ENCODE peak calls at places on chromosomes 4 and X, in six cellular contexts. C is A549, X is HepG2, N is endothelial cell of umbilical vein, S is K562, T is H1. D is an unnamed sample.

GRCh38 chr4:27624749-27625148 is 764.1 kb downstream of the STIM2 start:
- DNase-seq in T (no peak), C (no peak), S (no peak), N (no peak), X (no peak), D (no peak)

GRCh38 chr4:7842384-7843279 is 97.0 kb downstream of the AFAP1 start:
- DNase-seq in N (peak; percentile 95), S (no peak), C (peak; percentile 63), X (no peak), T (no peak), D (no peak)

GRCh38 chr4:42151568-42152506 is 618 bp downstream of the BEND4 start:
- DNase-seq in T (peak; percentile 89), N (peak; percentile 6), S (no peak), C (no peak), X (no peak), D (peak; percentile 87)

GRCh38 chrX:54043696-54044125 is 562 bp downstream of the PHF8 start:
- DNase-seq in N (no peak), S (peak; percentile 47), X (no peak), T (peak; percentile 64), C (no peak), D (peak; percentile 54)

GRCh38 chr4:53633608-53634007 is 42.3 kb upstream of the LNX1 start:
- DNase-seq in X (no peak), T (no peak), N (no peak), S (no peak), C (no peak), D (no peak)

GRCh38 chr4:143247866-143248265 is 63.1 kb downstream of the USP38 start:
- DNase-seq in S (no peak), N (no peak), C (no peak), T (no peak), X (no peak), D (no peak)

GRCh38 chr4:155999743-156000142 is 46.1 kb upstream of the CTSO start:
- DNase-seq in N (no peak), X (no peak), T (peak; percentile 80), S (no peak), C (no peak), D (peak; percentile 88)

GRCh38 chr4:78634011-78634664 is 82.6 kb downstream of the ANXA3 start:
- DNase-seq in C (no peak), X (no peak), N (no peak), S (no peak), T (no peak), D (no peak)

GRCh38 chrX:129472116-129472515 is 51.2 kb downstream of the SMARCA1 start:
- DNase-seq in X (no peak), S (no peak), T (no peak), N (no peak), C (no peak), D (no peak)

GRCh38 chr4:20623936-20624335 is 76.3 kb upstream of the PACRGL start:
- DNase-seq in C (no peak), S (no peak), N (no peak), T (no peak), X (no peak), D (no peak)

GRCh38 chrX:102712216-102712966 is at the start of gene GPRASP2:
- DNase-seq in X (no peak), T (peak; percentile 62), N (peak; percentile 19), C (no peak), S (peak; percentile 20), D (peak; percentile 53)

GRCh38 chrX:102714994-102715393 is 2.7 kb downstream of the GPRASP2 start:
- DNase-seq in X (no peak), C (no peak), T (peak; percentile 54), S (no peak), N (no peak), D (peak; percentile 55)

GRCh38 chrX:102711872-102712215 is 404 bp upstream of the GPRASP2 start:
- DNase-seq in S (no peak), T (no peak), N (no peak), C (no peak), X (no peak), D (no peak)

GRCh38 chrX:102715967-102716366 is 3.7 kb downstream of the GPRASP2 start:
- DNase-seq in N (no peak), X (no peak), C (no peak), S (no peak), T (no peak), D (no peak)

DNA sequence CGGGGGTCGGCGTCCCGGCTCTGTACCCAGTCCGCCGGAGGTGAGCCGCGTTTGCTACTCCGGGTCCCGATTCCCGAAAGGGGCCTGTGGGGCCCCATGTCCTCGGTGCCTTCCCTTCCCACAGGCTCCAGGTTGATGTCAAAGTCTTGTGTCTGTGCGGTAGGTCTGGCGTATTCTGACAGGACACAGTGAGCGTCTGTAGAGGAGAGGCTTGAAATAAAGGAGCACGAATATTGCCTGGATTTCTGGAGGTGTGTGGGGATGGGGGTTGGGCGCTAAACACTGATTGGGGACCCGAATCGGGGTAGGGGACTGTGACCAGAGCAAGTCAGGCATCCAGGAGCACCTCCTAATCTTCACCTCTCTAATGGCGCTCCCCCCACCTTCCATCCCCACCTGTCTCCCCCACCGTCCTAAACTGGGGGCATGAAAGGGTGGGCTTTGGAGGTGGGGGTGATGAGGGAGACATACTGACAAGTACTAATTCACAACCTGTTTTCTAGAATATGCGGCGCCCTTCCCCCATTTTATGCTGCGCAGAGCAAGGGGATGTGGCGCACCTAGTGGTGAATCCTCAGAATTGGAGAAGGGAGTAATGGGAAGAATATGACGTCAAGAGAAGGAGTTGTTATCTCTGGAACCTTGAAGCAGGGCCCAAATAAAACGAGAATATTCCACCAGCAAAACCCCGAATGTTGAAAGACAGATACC is 874 bp downstream of the GPRASP2 start:
- DNase-seq in T (peak; percentile 54), S (peak; percentile 26), X (no peak), N (peak; percentile 58), C (peak; percentile 55), D (peak; percentile 35)
- TF ChIP-seq JUN in T (no peak), S (no peak), X (no peak), N (no peak), C (no peak), D (no peak)

GRCh38 chr4:189198624-189199023 is 742.0 kb upstream of the FRG1 start:
- DNase-seq in N (no peak), X (no peak), S (no peak), T (no peak), C (no peak), D (no peak)

GRCh38 chr4:189200346-189200745 is 740.3 kb upstream of the FRG1 start:
- DNase-seq in T (no peak), S (no peak), N (no peak), X (no peak), C (no peak), D (no peak)

GRCh38 chr4:189202869-189203271 is 737.8 kb upstream of the FRG1 start:
- DNase-seq in T (no peak), S (no peak), N (no peak), X (no peak), C (no peak), D (no peak)

GRCh38 chr4:189204616-189205015 is 736.1 kb upstream of the FRG1 start:
- DNase-seq in N (no peak), T (no peak), S (no peak), X (no peak), C (no peak), D (no peak)

GRCh38 chr4:189202182-189202868 is 738.3 kb upstream of the FRG1 start:
- DNase-seq in N (no peak), S (peak; percentile 38), T (peak; percentile 72), C (peak; percentile 36), X (peak; percentile 9), D (peak; percentile 52)
- TF ChIP-seq JUN in N (no peak), S (no peak), T (no peak), C (no peak), X (no peak), D (no peak)

DNA sequence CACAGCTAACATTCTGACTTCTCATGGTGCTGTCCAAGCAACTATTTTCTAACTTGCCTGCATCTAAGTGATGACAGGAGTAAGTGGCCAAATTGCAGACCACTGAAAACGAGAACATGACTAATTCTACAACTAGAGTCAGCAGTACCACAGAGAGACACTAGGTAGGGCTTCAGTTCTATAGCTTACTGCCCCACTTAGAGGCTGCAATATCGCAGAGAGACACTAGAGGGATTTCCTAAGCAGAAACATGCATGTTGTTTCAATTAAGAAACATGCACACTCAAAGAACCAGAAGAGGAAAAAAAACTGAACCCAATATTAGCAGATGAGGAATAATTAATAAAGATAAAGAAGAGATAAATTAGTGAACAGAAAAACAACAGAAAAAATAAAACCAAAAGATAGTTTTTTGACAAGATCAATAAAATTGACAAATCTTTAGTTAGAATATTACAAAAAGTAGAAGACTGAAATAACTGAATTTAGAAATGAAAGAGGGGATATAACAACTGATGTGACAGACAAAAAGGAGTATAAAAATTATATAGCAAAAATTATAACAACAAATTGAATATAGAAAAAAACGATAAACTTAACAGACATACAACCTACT is 100.8 kb downstream of the SPIN4 start:
- DNase-seq in N (peak; percentile 72), S (peak; percentile 19), C (peak; percentile 4), X (peak; percentile 61), T (no peak), D (peak; percentile 25)
- TF ChIP-seq JUN in N (no peak), S (no peak), C (no peak), X (no peak), T (no peak), D (no peak)

GRCh38 chr4:10733486-10733885 is 48.9 kb upstream of the CLNK start:
- DNase-seq in N (no peak), C (no peak), S (no peak), T (no peak), X (no peak), D (no peak)
- TF ChIP-seq JUN in N (no peak), C (no peak), S (no peak), T (no peak), X (no peak), D (no peak)

GRCh38 chrX:9676311-9676710 is 89.3 kb downstream of the GPR143 start:
- DNase-seq in T (no peak), N (no peak), X (no peak), S (no peak), C (no peak), D (no peak)

GRCh38 chrX:9668537-9668936 is 97.1 kb downstream of the GPR143 start:
- DNase-seq in C (no peak), T (no peak), S (no peak), N (no peak), X (no peak), D (no peak)

GRCh38 chrX:9665113-9665512 is 100.5 kb downstream of the GPR143 start:
- DNase-seq in X (no peak), S (no peak), T (no peak), N (peak; percentile 60), C (no peak), D (no peak)

GRCh38 chrX:9671998-9672397 is 93.6 kb downstream of the GPR143 start:
- DNase-seq in C (no peak), N (no peak), X (no peak), S (no peak), T (no peak), D (no peak)

GRCh38 chrX:9670136-9670905 is 95.3 kb downstream of the GPR143 start:
- DNase-seq in S (peak; percentile 23), T (no peak), N (peak; percentile 60), X (no peak), C (no peak), D (no peak)
- TF ChIP-seq JUN in S (no peak), T (no peak), N (no peak), X (no peak), C (no peak), D (no peak)